ENCODE peak calls at places on chromosomes 5 and 9, in nine cellular contexts. Y is stomach, D is H9, O is endothelial cell of umbilical vein, C is SJCRH30, W is esophagus squamous epithelium, R is lung, U is GM23248, V is mammary epithelial cell. A is an unnamed sample.

GRCh38 chr5:130571076-130571475 is 594.0 kb downstream of the HINT1 start:
- DNase-seq in C (no peak), O (no peak), Y (no peak), U (no peak), R (no peak), D (no peak), W (no peak), V (peak; percentile 76), A (no peak)

GRCh38 chr9:4382722-4383317 is 83.0 kb upstream of the GLIS3 start:
- DNase-seq in O (peak; percentile 49), C (no peak), D (no peak), V (peak; percentile 14), R (no peak), W (no peak), U (peak; percentile 56), Y (no peak), A (peak; percentile 52)

GRCh38 chr9:89815903-89816573 is 211.2 kb downstream of the GADD45G start:
- DNase-seq in R (no peak), V (no peak), W (no peak), O (no peak), U (no peak), C (no peak), D (no peak), Y (no peak), A (peak; percentile 36)

GRCh38 chr5:141001466-141001853 is 35.2 kb downstream of the PCDHAC2 start:
- DNase-seq in R (peak; percentile 86), D (peak; percentile 64), W (no peak), U (no peak), C (peak; percentile 7), Y (no peak), V (peak; percentile 72), O (no peak), A (peak; percentile 79)

GRCh38 chr5:52743970-52744369 is 43.7 kb upstream of the ITGA1 start:
- DNase-seq in R (no peak), D (no peak), O (peak; percentile 88), C (no peak), W (no peak), V (peak; percentile 37), Y (no peak), U (peak; percentile 78), A (no peak)

GRCh38 chr5:79834420-79835219 is 145.0 kb downstream of the CMYA5 start:
- DNase-seq in R (no peak), U (no peak), V (no peak), C (no peak), W (no peak), O (no peak), D (no peak), Y (no peak), A (peak; percentile 22)

GRCh38 chr5:141733198-141733597 is 51.2 kb upstream of the ARAP3 start:
- DNase-seq in W (no peak), C (no peak), Y (no peak), V (no peak), U (no peak), O (no peak), D (no peak), R (no peak), A (no peak)

GRCh38 chr5:57499262-57500050 is 16.8 kb upstream of the ACTBL2 start:
- DNase-seq in V (peak; percentile 63), U (peak; percentile 75), D (peak; percentile 35), R (no peak), O (peak; percentile 94), Y (no peak), W (no peak), C (peak; percentile 19), A (peak; percentile 66)

GRCh38 chr5:124923131-124923530 is 176.7 kb upstream of the ZNF608 start:
- DNase-seq in D (no peak), O (peak; percentile 90), V (no peak), C (peak; percentile 11), U (peak; percentile 22), Y (no peak), W (no peak), R (no peak), A (no peak)

GRCh38 chr9:113541019-113541900 is 77.7 kb downstream of the RGS3 start:
- DNase-seq in Y (peak; percentile 69), V (peak; percentile 30), R (peak; percentile 50), D (peak; percentile 88), U (peak; percentile 67), W (no peak), C (peak; percentile 84), O (peak; percentile 42), A (peak; percentile 95)

GRCh38 chr5:33129309-33129708 is 311.5 kb upstream of the TARS1 start:
- DNase-seq in O (no peak), R (no peak), V (no peak), Y (no peak), C (peak; percentile 7), U (no peak), W (no peak), D (no peak), A (no peak)

GRCh38 chr9:98778711-98779530 is 17.4 kb downstream of the ANKS6 start:
- DNase-seq in Y (no peak), R (peak; percentile 51), C (no peak), O (peak; percentile 94), W (no peak), V (no peak), D (no peak), U (no peak), A (no peak)

GRCh38 chr9:98570055-98570454 is 138.7 kb downstream of the GABBR2 start:
- DNase-seq in W (no peak), R (no peak), D (no peak), V (no peak), O (no peak), Y (no peak), U (no peak), C (no peak), A (no peak)

GRCh38 chr5:154694159-154694558 is 61.0 kb upstream of the LARP1 start:
- DNase-seq in V (no peak), U (no peak), D (no peak), W (no peak), R (no peak), O (no peak), Y (no peak), C (no peak), A (no peak)

GRCh38 chr9:131500377-131500776 is 2.3 kb upstream of the POMT1 start:
- DNase-seq in C (no peak), Y (no peak), R (no peak), U (no peak), W (no peak), D (no peak), V (peak; percentile 42), O (no peak), A (no peak)

GRCh38 chr9:12930906-12931305 is 156.1 kb downstream of the LURAP1L start:
- DNase-seq in W (no peak), O (no peak), R (no peak), V (no peak), C (no peak), U (peak; percentile 5), Y (no peak), D (no peak), A (no peak)

GRCh38 chr5:80781356-80781755 is 126.6 kb upstream of the DHFR start:
- DNase-seq in O (no peak), V (peak; percentile 76), D (no peak), C (no peak), W (no peak), R (no peak), U (peak; percentile 35), Y (no peak), A (no peak)

GRCh38 chr9:127122176-127123151 is at the start of gene ANGPTL2:
- DNase-seq in V (peak; percentile 36), D (peak; percentile 97), C (peak; percentile 98), R (peak; percentile 69), U (peak; percentile 95), Y (peak; percentile 73), O (peak; percentile 94), W (peak; percentile 30), A (peak; percentile 96)

DNA sequence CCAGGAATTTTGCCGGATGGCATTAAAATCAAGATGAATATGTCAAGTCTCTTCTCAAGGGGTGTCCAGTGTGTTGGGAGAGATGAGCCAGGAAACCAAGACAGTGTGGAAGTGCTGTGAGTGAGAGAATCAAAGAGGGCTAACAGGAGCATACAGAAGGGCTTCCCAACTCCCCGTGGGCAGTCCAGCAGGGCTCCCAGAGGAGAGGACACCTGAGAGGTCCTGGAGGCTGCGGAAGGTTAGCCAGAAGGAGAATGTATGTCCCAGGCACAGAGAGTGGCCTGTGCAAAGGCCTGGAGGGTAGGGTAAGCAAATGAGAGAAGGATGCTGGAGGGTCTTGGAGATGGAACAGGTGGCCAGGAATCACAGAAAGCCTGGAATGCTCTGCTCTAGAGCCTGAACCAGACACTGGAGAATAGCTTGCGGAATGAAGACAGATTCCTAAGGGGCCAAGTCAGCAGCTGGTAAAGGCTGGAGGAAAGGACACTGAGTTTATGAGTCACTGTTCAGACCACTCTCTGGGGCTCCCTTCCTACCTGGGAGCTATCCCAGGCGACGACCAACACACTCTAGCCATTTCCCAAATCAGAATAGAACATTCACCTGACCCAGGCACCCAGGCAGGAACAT is 59.4 kb downstream of the SLC22A5 start:
- DNase-seq in U (peak; percentile 84), O (no peak), C (peak; percentile 55), R (no peak), Y (no peak), W (no peak), D (no peak), V (peak; percentile 38), A (no peak)
- H3K4me1 ChIP-seq in U (peaks cover 50% of the 10 kb centered on the region), O (peaks cover 18% of the 10 kb centered on the region), C (peaks cover 45% of the 10 kb centered on the region), R (peaks cover 42% of the 10 kb centered on the region), Y (peaks cover 100% of the 10 kb centered on the region), W (peaks cover 90% of the 10 kb centered on the region), D (no peaks in the 10 kb centered on the region), V (peaks cover 50% of the 10 kb centered on the region), A (peaks cover 11% of the 10 kb centered on the region)

DNA sequence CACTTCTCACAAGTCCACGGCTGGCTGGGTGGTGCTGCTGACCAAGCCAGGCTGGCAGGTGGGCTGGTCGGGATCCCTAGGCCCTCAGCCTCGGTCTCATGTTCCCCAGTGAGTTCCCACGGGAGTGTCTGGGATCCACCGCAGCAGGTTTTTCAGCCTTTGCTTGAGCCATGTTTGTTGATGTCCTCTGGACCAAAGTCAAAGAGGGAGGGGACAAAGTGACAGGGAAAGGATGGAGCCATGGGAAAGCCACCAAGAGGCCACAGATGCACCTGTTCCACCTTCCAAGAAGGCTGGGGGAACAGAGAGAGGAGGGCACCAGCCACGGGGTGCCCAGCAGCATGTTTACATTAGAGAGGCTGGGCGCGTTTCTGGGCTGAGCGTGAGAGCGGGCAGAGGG is 2.8 kb upstream of the UBAC1 start:
- DNase-seq in U (no peak), V (no peak), R (no peak), Y (no peak), W (no peak), C (no peak), D (no peak), O (no peak), A (no peak)
- H3K27me3 ChIP-seq in U (peaks cover 9% of the 10 kb centered on the region), V (no peaks in the 10 kb centered on the region), R (no peaks in the 10 kb centered on the region), Y (no peaks in the 10 kb centered on the region), W (no peaks in the 10 kb centered on the region), C (peaks cover 6% of the 10 kb centered on the region), D (no peaks in the 10 kb centered on the region), O (no peaks in the 10 kb centered on the region), A (peaks cover 4% of the 10 kb centered on the region)

DNA sequence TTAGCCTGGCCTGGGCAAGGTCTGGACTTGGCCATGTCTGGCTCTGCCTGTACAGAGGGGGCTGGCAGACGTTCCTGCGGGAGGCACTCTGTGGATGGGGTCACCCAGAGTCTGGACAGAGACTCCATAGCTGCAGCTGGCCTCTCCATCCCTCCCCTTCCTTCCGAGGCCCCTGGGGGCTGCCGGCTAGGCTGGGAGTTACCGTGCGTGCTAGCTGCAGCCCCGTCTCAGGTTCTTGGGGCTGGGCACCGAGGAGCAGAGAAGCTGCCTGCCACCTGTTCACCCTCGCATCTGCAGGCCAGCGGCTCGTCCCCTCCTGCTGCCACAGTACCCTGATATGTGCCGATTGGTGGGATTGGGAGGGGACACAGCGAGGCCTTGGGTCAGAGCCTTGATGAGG is 63.4 kb downstream of the RXRA start:
- DNase-seq in Y (no peak), W (no peak), O (no peak), U (no peak), V (no peak), D (no peak), R (no peak), C (no peak), A (no peak)
- H3K4me1 ChIP-seq in Y (peaks cover 99% of the 10 kb centered on the region), W (peaks cover 98% of the 10 kb centered on the region), O (peaks cover 25% of the 10 kb centered on the region), U (peaks cover 6% of the 10 kb centered on the region), V (peaks cover 26% of the 10 kb centered on the region), D (no peaks in the 10 kb centered on the region), R (peaks cover 70% of the 10 kb centered on the region), C (peaks cover 3% of the 10 kb centered on the region), A (no peaks in the 10 kb centered on the region)

GRCh38 chr9:36808246-36808645 is 225.8 kb downstream of the PAX5 start:
- DNase-seq in W (no peak), D (no peak), V (no peak), O (no peak), R (no peak), Y (no peak), U (no peak), C (no peak), A (no peak)
- H3K27me3 ChIP-seq in W (no peaks in the 10 kb centered on the region), D (no peaks in the 10 kb centered on the region), V (no peaks in the 10 kb centered on the region), O (peaks cover 15% of the 10 kb centered on the region), R (no peaks in the 10 kb centered on the region), Y (no peaks in the 10 kb centered on the region), U (peaks cover 39% of the 10 kb centered on the region), C (no peaks in the 10 kb centered on the region), A (no peaks in the 10 kb centered on the region)

A was measured in endodermal cell.